ENCODE peak calls at places on chromosomes 2 and 18, in seven cellular contexts. One of them, this sample, is unnamed.

GRCh38 chr2:17300141-17300540 is 218.1 kb downstream of the RAD51AP2 start:
- DNase-seq in AG09309: peak
- DNase-seq in cardiac muscle cell: peak
- DNase-seq in upper lobe of right lung: no peak
- DNase-seq in GM23248: peak
- DNase-seq in suprapubic skin: no peak
- DNase-seq in brain microvascular endothelial cell: peak
- DNase-seq in this sample: no peak

GRCh38 chr18:49520661-49521145 is 33.7 kb upstream of the C18orf32 start:
- DNase-seq in AG09309: peak
- DNase-seq in cardiac muscle cell: peak
- DNase-seq in upper lobe of right lung: no peak
- DNase-seq in GM23248: peak
- DNase-seq in suprapubic skin: peak
- DNase-seq in brain microvascular endothelial cell: no peak
- DNase-seq in this sample: no peak

GRCh38 chr2:26970244-26970927 is at the start of gene MAPRE3:
- DNase-seq in AG09309: no peak
- DNase-seq in cardiac muscle cell: peak
- DNase-seq in upper lobe of right lung: peak
- DNase-seq in GM23248: peak
- DNase-seq in suprapubic skin: peak
- DNase-seq in brain microvascular endothelial cell: peak
- DNase-seq in this sample: peak

GRCh38 chr2:64268330-64268729 is 124.1 kb upstream of the PELI1 start:
- DNase-seq in AG09309: no peak
- DNase-seq in cardiac muscle cell: peak
- DNase-seq in upper lobe of right lung: no peak
- DNase-seq in GM23248: no peak
- DNase-seq in suprapubic skin: no peak
- DNase-seq in brain microvascular endothelial cell: no peak
- DNase-seq in this sample: no peak

GRCh38 chr2:94759211-94759610 is 112.0 kb upstream of the TEKT4 start:
- DNase-seq in AG09309: no peak
- DNase-seq in cardiac muscle cell: no peak
- DNase-seq in upper lobe of right lung: no peak
- DNase-seq in GM23248: peak
- DNase-seq in suprapubic skin: no peak
- DNase-seq in brain microvascular endothelial cell: no peak
- DNase-seq in this sample: no peak

GRCh38 chr2:95530734-95531133 is 46.2 kb upstream of the TRIM43B start:
- DNase-seq in AG09309: peak
- DNase-seq in cardiac muscle cell: peak
- DNase-seq in upper lobe of right lung: no peak
- DNase-seq in GM23248: peak
- DNase-seq in suprapubic skin: no peak
- DNase-seq in brain microvascular endothelial cell: peak
- DNase-seq in this sample: no peak

GRCh38 chr2:44051948-44052347 is 56.2 kb upstream of the LRPPRC start:
- DNase-seq in AG09309: no peak
- DNase-seq in cardiac muscle cell: no peak
- DNase-seq in upper lobe of right lung: no peak
- DNase-seq in GM23248: no peak
- DNase-seq in suprapubic skin: no peak
- DNase-seq in brain microvascular endothelial cell: no peak
- DNase-seq in this sample: no peak

GRCh38 chr2:225670111-225670974 is 270.8 kb downstream of the NYAP2 start:
- DNase-seq in AG09309: peak
- DNase-seq in cardiac muscle cell: peak
- DNase-seq in upper lobe of right lung: no peak
- DNase-seq in GM23248: peak
- DNase-seq in suprapubic skin: no peak
- DNase-seq in brain microvascular endothelial cell: peak
- DNase-seq in this sample: no peak

GRCh38 chr2:59858540-59858939 is 694.9 kb downstream of the BCL11A start:
- DNase-seq in AG09309: no peak
- DNase-seq in cardiac muscle cell: no peak
- DNase-seq in upper lobe of right lung: no peak
- DNase-seq in GM23248: no peak
- DNase-seq in suprapubic skin: no peak
- DNase-seq in brain microvascular endothelial cell: no peak
- DNase-seq in this sample: no peak

GRCh38 chr2:109091526-109091925 is 37.5 kb upstream of the SH3RF3 start:
- DNase-seq in AG09309: no peak
- DNase-seq in cardiac muscle cell: no peak
- DNase-seq in upper lobe of right lung: no peak
- DNase-seq in GM23248: no peak
- DNase-seq in suprapubic skin: no peak
- DNase-seq in brain microvascular endothelial cell: no peak
- DNase-seq in this sample: no peak

GRCh38 chr2:83103602-83104001 is 1355.5 kb downstream of the SUCLG1 start:
- DNase-seq in AG09309: peak
- DNase-seq in cardiac muscle cell: peak
- DNase-seq in upper lobe of right lung: no peak
- DNase-seq in GM23248: peak
- DNase-seq in suprapubic skin: no peak
- DNase-seq in brain microvascular endothelial cell: peak
- DNase-seq in this sample: no peak

GRCh38 chr2:128552806-128553551 is 234.3 kb upstream of the HS6ST1 start:
- DNase-seq in AG09309: no peak
- DNase-seq in cardiac muscle cell: peak
- DNase-seq in upper lobe of right lung: no peak
- DNase-seq in GM23248: no peak
- DNase-seq in suprapubic skin: peak
- DNase-seq in brain microvascular endothelial cell: no peak
- DNase-seq in this sample: no peak

GRCh38 chr2:125745514-125745913 is 910.4 kb upstream of the GYPC start:
- DNase-seq in AG09309: no peak
- DNase-seq in cardiac muscle cell: peak
- DNase-seq in upper lobe of right lung: no peak
- DNase-seq in GM23248: peak
- DNase-seq in suprapubic skin: no peak
- DNase-seq in brain microvascular endothelial cell: peak
- DNase-seq in this sample: peak

GRCh38 chr2:200257570-200257969 is 48.9 kb upstream of the SPATS2L start:
- DNase-seq in AG09309: no peak
- DNase-seq in cardiac muscle cell: no peak
- DNase-seq in upper lobe of right lung: no peak
- DNase-seq in GM23248: no peak
- DNase-seq in suprapubic skin: no peak
- DNase-seq in brain microvascular endothelial cell: no peak
- DNase-seq in this sample: no peak

GRCh38 chr2:19350678-19351401 is 7.6 kb downstream of the OSR1 start:
- DNase-seq in AG09309: no peak
- DNase-seq in cardiac muscle cell: no peak
- DNase-seq in upper lobe of right lung: no peak
- DNase-seq in GM23248: no peak
- DNase-seq in suprapubic skin: no peak
- DNase-seq in brain microvascular endothelial cell: no peak
- DNase-seq in this sample: no peak
- H3K4me3 ChIP-seq in AG09309: no peak
- H3K4me3 ChIP-seq in cardiac muscle cell: no peak
- H3K4me3 ChIP-seq in upper lobe of right lung: peak
- H3K4me3 ChIP-seq in GM23248: no peak
- H3K4me3 ChIP-seq in suprapubic skin: peak
- H3K4me3 ChIP-seq in brain microvascular endothelial cell: peak
- H3K4me3 ChIP-seq in this sample: no peak

GRCh38 chr18:51525453-51526225 is 328.2 kb upstream of the MEX3C start:
- DNase-seq in AG09309: no peak
- DNase-seq in cardiac muscle cell: no peak
- DNase-seq in upper lobe of right lung: no peak
- DNase-seq in GM23248: no peak
- DNase-seq in suprapubic skin: no peak
- DNase-seq in brain microvascular endothelial cell: no peak
- DNase-seq in this sample: no peak

GRCh38 chr18:51522821-51523220 is 325.3 kb upstream of the MEX3C start:
- DNase-seq in AG09309: no peak
- DNase-seq in cardiac muscle cell: no peak
- DNase-seq in upper lobe of right lung: no peak
- DNase-seq in GM23248: no peak
- DNase-seq in suprapubic skin: no peak
- DNase-seq in brain microvascular endothelial cell: peak
- DNase-seq in this sample: no peak

GRCh38 chr18:51523671-51524070 is 326.2 kb upstream of the MEX3C start:
- DNase-seq in AG09309: no peak
- DNase-seq in cardiac muscle cell: no peak
- DNase-seq in upper lobe of right lung: no peak
- DNase-seq in GM23248: no peak
- DNase-seq in suprapubic skin: no peak
- DNase-seq in brain microvascular endothelial cell: no peak
- DNase-seq in this sample: no peak

GRCh38 chr18:51531496-51531895 is 334.0 kb upstream of the MEX3C start:
- DNase-seq in AG09309: no peak
- DNase-seq in cardiac muscle cell: no peak
- DNase-seq in upper lobe of right lung: no peak
- DNase-seq in GM23248: no peak
- DNase-seq in suprapubic skin: no peak
- DNase-seq in brain microvascular endothelial cell: no peak
- DNase-seq in this sample: no peak

DNA sequence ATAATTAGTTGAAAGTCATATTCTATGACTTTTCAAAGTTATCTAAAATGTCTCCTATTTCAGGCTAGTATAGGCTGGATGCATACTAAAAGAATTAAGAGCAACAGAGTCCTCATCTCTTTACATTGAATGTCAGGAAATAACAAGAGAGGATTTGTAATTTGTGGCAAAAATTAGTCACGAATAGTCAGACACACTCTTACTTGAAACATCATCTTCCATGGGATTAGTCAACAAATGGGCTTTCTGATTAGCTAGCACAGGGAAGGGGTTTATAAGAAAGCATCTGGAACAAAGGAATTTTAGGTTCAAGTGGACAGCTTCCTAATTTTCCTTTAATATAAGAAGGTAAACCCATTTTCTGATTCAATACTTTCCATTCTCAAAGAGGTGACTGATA is 330.3 kb upstream of the MEX3C start:
- DNase-seq in AG09309: no peak
- DNase-seq in cardiac muscle cell: no peak
- DNase-seq in upper lobe of right lung: no peak
- DNase-seq in GM23248: no peak
- DNase-seq in suprapubic skin: no peak
- DNase-seq in brain microvascular endothelial cell: no peak
- DNase-seq in this sample: no peak
- H3K4me3 ChIP-seq in AG09309: no peak
- H3K4me3 ChIP-seq in cardiac muscle cell: no peak
- H3K4me3 ChIP-seq in upper lobe of right lung: no peak
- H3K4me3 ChIP-seq in GM23248: no peak
- H3K4me3 ChIP-seq in suprapubic skin: no peak
- H3K4me3 ChIP-seq in brain microvascular endothelial cell: no peak
- H3K4me3 ChIP-seq in this sample: no peak

DNA sequence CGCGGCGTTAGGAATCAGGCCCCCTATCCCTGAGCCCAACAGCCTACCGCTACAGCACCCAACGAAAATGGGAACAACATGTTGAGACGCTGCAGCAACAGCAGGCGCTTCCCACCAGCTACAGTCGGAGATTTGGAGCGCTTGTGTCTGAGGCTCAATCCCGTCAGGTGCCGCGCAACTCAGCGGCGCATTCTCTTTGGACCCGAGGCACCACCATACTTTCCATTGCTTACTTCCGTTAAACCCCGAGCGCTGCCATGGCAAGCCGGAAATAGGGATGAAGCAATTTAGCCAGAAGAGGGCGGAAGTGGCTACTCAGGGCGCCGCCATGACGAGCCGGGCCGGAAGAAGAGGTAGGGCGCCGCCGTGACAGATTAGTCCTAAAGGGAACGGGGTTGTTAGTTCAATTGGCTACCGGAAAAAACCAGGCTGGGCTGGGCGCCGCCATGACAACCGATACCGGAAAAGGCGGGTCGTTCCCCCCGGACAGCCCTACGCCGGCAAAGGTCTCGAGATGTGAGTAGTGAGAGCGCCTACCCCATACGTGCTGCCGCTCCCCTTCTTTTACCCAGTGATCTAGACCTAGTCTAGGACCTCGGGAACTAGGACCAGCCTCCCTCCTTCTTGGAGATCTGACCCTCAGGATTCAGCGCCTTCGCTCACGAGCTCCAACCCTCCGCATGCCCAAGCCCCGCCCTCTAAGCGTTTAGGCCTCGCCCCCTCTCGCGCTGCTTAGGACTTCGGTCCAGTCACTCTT is at the start of gene CHCHD5:
- DNase-seq in AG09309: peak
- DNase-seq in cardiac muscle cell: peak
- DNase-seq in upper lobe of right lung: peak
- DNase-seq in GM23248: peak
- DNase-seq in suprapubic skin: peak
- DNase-seq in brain microvascular endothelial cell: peak
- DNase-seq in this sample: peak
- H3K4me3 ChIP-seq in AG09309: peak
- H3K4me3 ChIP-seq in cardiac muscle cell: peak
- H3K4me3 ChIP-seq in upper lobe of right lung: peak
- H3K4me3 ChIP-seq in GM23248: peak
- H3K4me3 ChIP-seq in suprapubic skin: peak
- H3K4me3 ChIP-seq in brain microvascular endothelial cell: peak
- H3K4me3 ChIP-seq in this sample: peak

GRCh38 chr2:183035954-183036669 is 2.1 kb downstream of the NCKAP1 start:
- DNase-seq in AG09309: no peak
- DNase-seq in cardiac muscle cell: no peak
- DNase-seq in upper lobe of right lung: no peak
- DNase-seq in GM23248: no peak
- DNase-seq in suprapubic skin: no peak
- DNase-seq in brain microvascular endothelial cell: no peak
- DNase-seq in this sample: no peak
- H3K4me3 ChIP-seq in AG09309: peak
- H3K4me3 ChIP-seq in cardiac muscle cell: peak
- H3K4me3 ChIP-seq in upper lobe of right lung: peak
- H3K4me3 ChIP-seq in GM23248: peak
- H3K4me3 ChIP-seq in suprapubic skin: peak
- H3K4me3 ChIP-seq in brain microvascular endothelial cell: peak
- H3K4me3 ChIP-seq in this sample: peak

This sample was measured in BE2C.